ENCODE peak calls at places on chromosomes 11 and 22, in six cellular contexts. J is endothelial cell, W is neural crest cell, Z is sigmoid colon, X is upper lobe of right lung, D is GM20000. C is an unnamed sample.

GRCh38 chr11:28838741-28839140 is 730.6 kb downstream of the METTL15 start:
- DNase-seq in J (no peak), W (no peak), Z (no peak), X (no peak), D (no peak), C (no peak)

GRCh38 chr11:86515297-86516094 is 140.8 kb downstream of the CCDC81 start:
- DNase-seq in J (peak; percentile 27), W (no peak), Z (no peak), X (no peak), D (no peak), C (no peak)

GRCh38 chr11:63939351-63939920 is 634 bp downstream of the NAA40 start:
- DNase-seq in J (peak; percentile 18), W (no peak), Z (no peak), X (no peak), D (no peak), C (no peak)

GRCh38 chr11:2039198-2039759 is 41.6 kb upstream of the H19 start:
- DNase-seq in J (no peak), W (no peak), Z (no peak), X (no peak), D (no peak), C (no peak)

GRCh38 chr11:37946155-37946766 is 1348.2 kb upstream of the RAG2 start:
- DNase-seq in J (peak; percentile 54), W (peak; percentile 30), Z (no peak), X (no peak), D (peak; percentile 4), C (no peak)

GRCh38 chr11:68014157-68014965 is 4.2 kb downstream of the ALDH3B1 start:
- DNase-seq in J (no peak), W (no peak), Z (peak; percentile 86), X (peak; percentile 92), D (no peak), C (no peak)

GRCh38 chr11:8097062-8097814 is 16.2 kb downstream of the TUB start:
- DNase-seq in J (no peak), W (no peak), Z (peak; percentile 39), X (no peak), D (peak; percentile 7), C (no peak)

GRCh38 chr11:130476200-130476921 is 27.9 kb downstream of the ADAMTS15 start:
- DNase-seq in J (no peak), W (no peak), Z (no peak), X (no peak), D (peak; percentile 5), C (peak; percentile 32)

GRCh38 chr11:31815743-31816466 is 4.8 kb upstream of the PAX6 start:
- DNase-seq in J (no peak), W (peak; percentile 10), Z (no peak), X (no peak), D (peak; percentile 46), C (peak; percentile 22)

GRCh38 chr11:107844041-107844440 is 14.5 kb downstream of the SLC35F2 start:
- DNase-seq in J (no peak), W (no peak), Z (no peak), X (no peak), D (no peak), C (no peak)

GRCh38 chr11:19702620-19703019 is 10.0 kb upstream of the NAV2 start:
- DNase-seq in J (no peak), W (no peak), Z (no peak), X (no peak), D (no peak), C (no peak)

GRCh38 chr22:37731804-37732471 is 35.1 kb downstream of the TRIOBP start:
- DNase-seq in J (no peak), W (no peak), Z (no peak), X (no peak), D (peak; percentile 53), C (peak; percentile 54)

DNA sequence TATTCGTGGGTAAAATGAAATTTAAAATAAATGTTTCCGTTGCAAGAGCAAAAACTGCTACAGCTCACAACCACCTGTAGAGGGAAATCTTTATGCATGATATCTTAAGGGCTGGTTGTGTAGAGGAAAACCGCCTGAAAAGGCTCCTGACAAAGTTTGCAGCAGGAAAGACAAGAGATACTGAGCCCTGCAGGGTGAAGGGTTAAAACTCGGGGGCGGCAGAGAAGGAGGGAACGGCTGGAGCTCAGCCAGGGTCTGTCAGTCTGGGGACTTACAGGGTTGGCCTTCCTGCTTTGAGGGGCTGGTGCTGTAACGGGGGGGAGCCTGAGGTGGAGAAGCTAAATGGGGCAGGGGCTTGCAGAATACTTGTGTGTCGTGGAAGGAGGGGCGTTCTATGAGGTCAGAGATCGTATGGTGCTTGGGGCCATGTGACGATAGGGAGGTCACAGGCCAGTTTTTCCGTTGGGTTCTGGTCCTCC is 122.9 kb upstream of the HSD17B12 start:
- DNase-seq in J (no peak), W (peak; percentile 50), Z (no peak), X (no peak), D (no peak), C (no peak)
- TF ChIP-seq CTCF in J (no peak), W (peak; percentile 48), Z (no peak), X (peak; percentile 16), D (no peak), C (no peak)

DNA sequence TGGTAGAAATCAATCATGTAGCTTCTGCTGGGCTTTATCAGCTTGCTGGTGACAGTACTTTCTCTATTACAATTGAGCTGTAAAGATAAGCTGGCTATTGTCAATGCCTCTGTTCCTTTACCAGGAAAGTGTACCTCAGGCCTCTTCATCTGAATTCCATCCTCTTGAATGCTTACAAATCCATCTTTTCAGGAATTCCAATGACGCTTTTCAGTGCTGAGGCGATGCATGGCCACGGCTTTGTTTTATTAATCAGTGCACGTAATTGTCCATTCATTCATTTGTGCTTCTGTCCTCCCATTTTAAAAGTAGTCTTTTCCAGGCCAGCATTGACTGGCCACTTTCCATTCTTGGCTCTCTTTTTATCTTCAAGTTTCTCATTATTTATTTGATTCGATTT is 202.0 kb downstream of the PGR start:
- DNase-seq in J (no peak), W (no peak), Z (no peak), X (no peak), D (no peak), C (no peak)
- TF ChIP-seq CTCF in J (no peak), W (no peak), Z (no peak), X (no peak), D (no peak), C (no peak)

DNA sequence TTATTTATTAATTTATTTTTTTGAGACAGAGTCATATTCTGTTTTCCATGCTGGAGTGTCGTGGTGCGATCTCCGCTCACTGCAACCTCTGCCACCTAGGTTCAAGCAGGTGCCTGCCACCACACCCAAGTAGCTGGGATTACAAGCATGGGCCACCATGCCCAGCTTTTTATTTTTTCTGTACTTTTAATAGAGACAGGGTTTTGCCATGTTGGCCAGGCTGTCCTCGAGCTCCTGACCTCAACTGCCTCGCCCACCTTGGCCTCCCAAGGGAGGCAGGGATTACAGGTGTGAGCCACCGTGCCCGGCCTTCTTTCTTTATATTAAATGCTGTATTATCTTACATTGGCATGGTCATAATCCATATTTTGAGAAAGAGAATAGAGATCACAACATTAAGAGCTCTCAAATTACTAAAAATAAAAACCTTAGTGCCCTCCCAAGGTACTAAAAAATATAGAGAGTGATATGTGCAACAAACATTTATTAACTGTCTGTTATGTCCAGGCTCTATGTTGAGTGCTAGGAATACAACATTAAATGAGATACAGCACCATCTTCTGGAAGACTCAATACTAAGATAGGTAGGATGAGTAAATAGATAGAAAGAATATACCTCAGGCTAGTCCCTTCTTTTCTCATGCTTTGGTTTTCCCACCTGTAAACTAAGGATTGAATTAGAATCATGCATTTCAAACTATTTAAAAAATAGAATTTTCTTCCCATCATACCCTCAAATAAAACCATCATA is 84.1 kb downstream of the BBOX1 start:
- DNase-seq in J (no peak), W (no peak), Z (no peak), X (no peak), D (no peak), C (no peak)
- TF ChIP-seq CTCF in J (no peak), W (no peak), Z (no peak), X (no peak), D (no peak), C (no peak)

GRCh38 chr11:764322-765024 is 12.8 kb downstream of the GATD1 start:
- DNase-seq in J (no peak), W (no peak), Z (no peak), X (no peak), D (no peak), C (no peak)

GRCh38 chr11:761526-762108 is 14.4 kb downstream of the TALDO1 start:
- DNase-seq in J (no peak), W (no peak), Z (no peak), X (no peak), D (no peak), C (no peak)

GRCh38 chr11:763549-764321 is 13.6 kb downstream of the GATD1 start:
- DNase-seq in J (no peak), W (no peak), Z (no peak), X (no peak), D (no peak), C (no peak)

GRCh38 chr11:763073-763463 is 14.2 kb downstream of the GATD1 start:
- DNase-seq in J (no peak), W (no peak), Z (no peak), X (no peak), D (no peak), C (no peak)

DNA sequence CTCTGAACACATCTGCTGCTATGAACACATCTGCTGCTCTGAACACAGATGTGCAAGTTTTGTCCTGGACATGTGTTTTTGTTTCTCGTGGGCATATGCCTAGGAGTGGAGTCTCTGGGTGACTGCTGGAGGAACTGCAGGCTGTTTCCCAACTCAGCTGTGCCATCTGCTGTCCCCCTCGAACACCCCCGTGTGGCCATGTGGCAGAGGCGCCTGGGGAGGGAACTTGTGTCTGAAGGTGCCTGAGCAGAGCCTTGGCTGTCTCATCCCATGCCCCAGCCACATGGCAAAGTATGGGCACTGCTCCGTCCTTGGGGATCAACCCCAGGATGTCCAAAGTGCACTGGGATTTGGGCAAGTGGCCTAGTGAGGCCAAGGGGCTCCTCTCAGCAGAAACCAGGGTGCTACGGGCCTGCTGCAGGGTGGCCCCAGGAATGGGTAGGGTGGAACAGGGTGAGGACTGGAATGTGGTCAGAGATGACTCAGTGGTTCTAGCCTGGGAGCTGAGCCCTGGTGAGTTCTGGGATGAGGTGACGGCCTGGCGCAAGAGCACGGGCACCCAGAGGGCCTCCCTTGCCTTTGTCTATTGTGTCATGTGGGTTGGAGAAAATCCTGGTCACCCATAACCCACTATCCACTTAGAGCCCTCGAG is 14.7 kb downstream of the GATD1 start:
- DNase-seq in J (no peak), W (no peak), Z (no peak), X (no peak), D (peak; percentile 34), C (no peak)
- TF ChIP-seq CTCF in J (no peak), W (peak; percentile 26), Z (no peak), X (peak; percentile 13), D (no peak), C (peak; percentile 21)

GRCh38 chr11:17721242-17721999 is 2.0 kb downstream of the MYOD1 start:
- DNase-seq in J (no peak), W (no peak), Z (no peak), X (no peak), D (no peak), C (no peak)

GRCh38 chr11:17720796-17721171 is 1.4 kb downstream of the MYOD1 start:
- DNase-seq in J (no peak), W (no peak), Z (no peak), X (no peak), D (no peak), C (no peak)

GRCh38 chr11:17724020-17724908 is 4.9 kb downstream of the MYOD1 start:
- DNase-seq in J (no peak), W (no peak), Z (no peak), X (no peak), D (no peak), C (no peak)

GRCh38 chr11:17722000-17722643 is 2.8 kb downstream of the MYOD1 start:
- DNase-seq in J (peak; percentile 60), W (no peak), Z (no peak), X (no peak), D (no peak), C (no peak)

GRCh38 chr11:17725174-17725573 is 5.8 kb downstream of the MYOD1 start:
- DNase-seq in J (no peak), W (no peak), Z (no peak), X (no peak), D (no peak), C (no peak)
- TF ChIP-seq CTCF in J (no peak), W (no peak), Z (no peak), X (no peak), D (no peak), C (no peak)